ENCODE peak calls at places on chromosome 12, in ten cellular contexts. One of them, this sample, is unnamed.

GRCh38 chr12:56721721-56722120 is 3.4 kb downstream of the NACA start:
- DNase-seq in HAP-1: no peak
- DNase-seq in cardiac muscle cell: no peak
- DNase-seq in GM23248: no peak
- DNase-seq in ovary: no peak
- DNase-seq in upper lobe of right lung: no peak
- DNase-seq in NB4: no peak
- DNase-seq in GM23338: no peak
- DNase-seq in CD4-positive, alpha-beta memory T cell: no peak
- DNase-seq in fibroblast of pulmonary artery: no peak
- DNase-seq in this sample: no peak

GRCh38 chr12:57474862-57475261 is 4.8 kb downstream of the ARHGAP9 start:
- DNase-seq in GM23338: no peak
- DNase-seq in ovary: no peak
- DNase-seq in NB4: no peak
- DNase-seq in upper lobe of right lung: no peak
- DNase-seq in GM23248: no peak
- DNase-seq in cardiac muscle cell: no peak
- DNase-seq in CD4-positive, alpha-beta memory T cell: no peak
- DNase-seq in HAP-1: no peak
- DNase-seq in fibroblast of pulmonary artery: no peak
- DNase-seq in this sample: no peak

GRCh38 chr12:132711169-132711843 is 664 bp downstream of the PGAM5 start:
- DNase-seq in NB4: peak
- DNase-seq in GM23338: peak
- DNase-seq in upper lobe of right lung: peak
- DNase-seq in HAP-1: peak
- DNase-seq in CD4-positive, alpha-beta memory T cell: no peak
- DNase-seq in cardiac muscle cell: no peak
- DNase-seq in GM23248: peak
- DNase-seq in fibroblast of pulmonary artery: peak
- DNase-seq in ovary: no peak
- DNase-seq in this sample: no peak

GRCh38 chr12:130719263-130719892 is 3.3 kb upstream of the RIMBP2 start:
- DNase-seq in cardiac muscle cell: no peak
- DNase-seq in upper lobe of right lung: no peak
- DNase-seq in GM23338: no peak
- DNase-seq in GM23248: no peak
- DNase-seq in CD4-positive, alpha-beta memory T cell: no peak
- DNase-seq in NB4: no peak
- DNase-seq in HAP-1: no peak
- DNase-seq in ovary: no peak
- DNase-seq in fibroblast of pulmonary artery: no peak
- DNase-seq in this sample: no peak

GRCh38 chr12:29961231-29961630 is 177.5 kb upstream of the TMTC1 start:
- DNase-seq in HAP-1: no peak
- DNase-seq in cardiac muscle cell: peak
- DNase-seq in upper lobe of right lung: no peak
- DNase-seq in GM23338: no peak
- DNase-seq in GM23248: peak
- DNase-seq in ovary: no peak
- DNase-seq in NB4: no peak
- DNase-seq in CD4-positive, alpha-beta memory T cell: no peak
- DNase-seq in fibroblast of pulmonary artery: no peak
- DNase-seq in this sample: peak

GRCh38 chr12:34393086-34393820 is 371.0 kb downstream of the ALG10 start:
- DNase-seq in HAP-1: no peak
- DNase-seq in cardiac muscle cell: no peak
- DNase-seq in GM23338: no peak
- DNase-seq in NB4: no peak
- DNase-seq in GM23248: no peak
- DNase-seq in upper lobe of right lung: peak
- DNase-seq in ovary: peak
- DNase-seq in fibroblast of pulmonary artery: no peak
- DNase-seq in CD4-positive, alpha-beta memory T cell: peak
- DNase-seq in this sample: no peak

GRCh38 chr12:102543494-102543893 is 63.1 kb upstream of the IGF1 start:
- DNase-seq in ovary: no peak
- DNase-seq in upper lobe of right lung: no peak
- DNase-seq in GM23338: peak
- DNase-seq in CD4-positive, alpha-beta memory T cell: no peak
- DNase-seq in GM23248: peak
- DNase-seq in HAP-1: no peak
- DNase-seq in fibroblast of pulmonary artery: no peak
- DNase-seq in NB4: peak
- DNase-seq in cardiac muscle cell: no peak
- DNase-seq in this sample: no peak

GRCh38 chr12:121301876-121302275 is 5.4 kb upstream of the CAMKK2 start:
- DNase-seq in GM23248: peak
- DNase-seq in HAP-1: no peak
- DNase-seq in CD4-positive, alpha-beta memory T cell: no peak
- DNase-seq in cardiac muscle cell: no peak
- DNase-seq in upper lobe of right lung: no peak
- DNase-seq in fibroblast of pulmonary artery: no peak
- DNase-seq in NB4: no peak
- DNase-seq in GM23338: no peak
- DNase-seq in ovary: no peak
- DNase-seq in this sample: peak

GRCh38 chr12:105281694-105282049 is 45.7 kb upstream of the APPL2 start:
- DNase-seq in GM23338: peak
- DNase-seq in cardiac muscle cell: no peak
- DNase-seq in ovary: no peak
- DNase-seq in fibroblast of pulmonary artery: no peak
- DNase-seq in CD4-positive, alpha-beta memory T cell: no peak
- DNase-seq in HAP-1: no peak
- DNase-seq in upper lobe of right lung: no peak
- DNase-seq in NB4: no peak
- DNase-seq in GM23248: no peak
- DNase-seq in this sample: no peak

GRCh38 chr12:98719515-98720504 is 74.7 kb downstream of the APAF1 start:
- DNase-seq in ovary: no peak
- DNase-seq in CD4-positive, alpha-beta memory T cell: no peak
- DNase-seq in HAP-1: no peak
- DNase-seq in GM23248: no peak
- DNase-seq in cardiac muscle cell: no peak
- DNase-seq in NB4: no peak
- DNase-seq in GM23338: no peak
- DNase-seq in fibroblast of pulmonary artery: no peak
- DNase-seq in upper lobe of right lung: no peak
- DNase-seq in this sample: no peak

GRCh38 chr12:14111230-14111865 is 129.9 kb upstream of the GRIN2B start:
- DNase-seq in GM23338: peak
- DNase-seq in CD4-positive, alpha-beta memory T cell: no peak
- DNase-seq in cardiac muscle cell: no peak
- DNase-seq in GM23248: no peak
- DNase-seq in NB4: peak
- DNase-seq in HAP-1: peak
- DNase-seq in ovary: no peak
- DNase-seq in fibroblast of pulmonary artery: no peak
- DNase-seq in upper lobe of right lung: no peak
- DNase-seq in this sample: no peak

GRCh38 chr12:112131686-112132085 is 6.3 kb downstream of the TRAFD1 start:
- DNase-seq in upper lobe of right lung: no peak
- DNase-seq in HAP-1: no peak
- DNase-seq in ovary: no peak
- DNase-seq in cardiac muscle cell: no peak
- DNase-seq in CD4-positive, alpha-beta memory T cell: no peak
- DNase-seq in NB4: no peak
- DNase-seq in fibroblast of pulmonary artery: no peak
- DNase-seq in GM23248: peak
- DNase-seq in GM23338: no peak
- DNase-seq in this sample: no peak

DNA sequence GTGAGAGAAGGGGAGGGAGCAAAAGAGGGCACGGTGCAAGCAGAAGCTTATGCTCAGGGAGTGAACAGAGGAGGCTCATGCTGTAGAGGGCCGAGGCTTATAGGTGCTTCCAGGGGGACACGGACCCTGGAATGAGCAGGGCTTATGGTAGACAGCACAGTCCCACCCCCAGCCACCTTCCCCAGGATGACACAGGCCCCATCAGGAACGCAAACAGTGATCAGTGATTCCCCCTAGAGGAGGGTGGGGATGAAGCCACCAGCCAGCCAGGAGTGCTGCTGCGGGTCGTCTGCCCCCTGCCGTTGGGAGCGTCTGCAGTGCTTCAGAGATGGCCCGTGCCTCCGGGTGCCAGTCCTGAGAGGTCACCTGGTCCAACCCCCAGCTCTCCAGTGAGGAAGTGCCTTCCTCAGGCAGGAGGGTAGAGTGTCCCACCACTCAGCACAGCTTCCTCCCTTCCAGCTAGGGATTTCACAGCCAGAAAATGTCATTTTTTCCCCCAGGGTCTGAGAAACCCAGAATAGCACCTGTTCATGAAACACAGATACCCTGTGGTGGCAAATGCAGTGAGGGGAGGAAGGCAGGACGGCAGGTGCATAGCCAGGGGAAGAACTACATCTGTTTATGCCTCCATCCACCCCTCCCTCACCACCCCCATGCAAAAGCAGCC is 60.7 kb downstream of the SLC6A12 start:
- DNase-seq in GM23248: peak
- DNase-seq in ovary: no peak
- DNase-seq in CD4-positive, alpha-beta memory T cell: no peak
- DNase-seq in fibroblast of pulmonary artery: peak
- DNase-seq in HAP-1: peak
- DNase-seq in GM23338: peak
- DNase-seq in NB4: peak
- DNase-seq in cardiac muscle cell: peak
- DNase-seq in upper lobe of right lung: peak
- DNase-seq in this sample: peak
- H3K4me3 ChIP-seq in GM23248: no peak
- H3K4me3 ChIP-seq in ovary: no peak
- H3K4me3 ChIP-seq in CD4-positive, alpha-beta memory T cell: no peak
- H3K4me3 ChIP-seq in fibroblast of pulmonary artery: no peak
- H3K4me3 ChIP-seq in HAP-1: no peak
- H3K4me3 ChIP-seq in GM23338: no peak
- H3K4me3 ChIP-seq in NB4: no peak
- H3K4me3 ChIP-seq in cardiac muscle cell: no peak
- H3K4me3 ChIP-seq in upper lobe of right lung: no peak
- H3K4me3 ChIP-seq in this sample: no peak

GRCh38 chr12:96719671-96720362 is 187.2 kb upstream of the NEDD1 start:
- DNase-seq in NB4: peak
- DNase-seq in upper lobe of right lung: no peak
- DNase-seq in ovary: no peak
- DNase-seq in CD4-positive, alpha-beta memory T cell: no peak
- DNase-seq in cardiac muscle cell: peak
- DNase-seq in GM23338: peak
- DNase-seq in HAP-1: no peak
- DNase-seq in fibroblast of pulmonary artery: peak
- DNase-seq in GM23248: peak
- DNase-seq in this sample: peak
- H3K4me3 ChIP-seq in NB4: peak
- H3K4me3 ChIP-seq in upper lobe of right lung: peak
- H3K4me3 ChIP-seq in ovary: peak
- H3K4me3 ChIP-seq in CD4-positive, alpha-beta memory T cell: peak
- H3K4me3 ChIP-seq in cardiac muscle cell: no peak
- H3K4me3 ChIP-seq in GM23338: no peak
- H3K4me3 ChIP-seq in HAP-1: no peak
- H3K4me3 ChIP-seq in fibroblast of pulmonary artery: peak
- H3K4me3 ChIP-seq in GM23248: peak
- H3K4me3 ChIP-seq in this sample: peak

DNA sequence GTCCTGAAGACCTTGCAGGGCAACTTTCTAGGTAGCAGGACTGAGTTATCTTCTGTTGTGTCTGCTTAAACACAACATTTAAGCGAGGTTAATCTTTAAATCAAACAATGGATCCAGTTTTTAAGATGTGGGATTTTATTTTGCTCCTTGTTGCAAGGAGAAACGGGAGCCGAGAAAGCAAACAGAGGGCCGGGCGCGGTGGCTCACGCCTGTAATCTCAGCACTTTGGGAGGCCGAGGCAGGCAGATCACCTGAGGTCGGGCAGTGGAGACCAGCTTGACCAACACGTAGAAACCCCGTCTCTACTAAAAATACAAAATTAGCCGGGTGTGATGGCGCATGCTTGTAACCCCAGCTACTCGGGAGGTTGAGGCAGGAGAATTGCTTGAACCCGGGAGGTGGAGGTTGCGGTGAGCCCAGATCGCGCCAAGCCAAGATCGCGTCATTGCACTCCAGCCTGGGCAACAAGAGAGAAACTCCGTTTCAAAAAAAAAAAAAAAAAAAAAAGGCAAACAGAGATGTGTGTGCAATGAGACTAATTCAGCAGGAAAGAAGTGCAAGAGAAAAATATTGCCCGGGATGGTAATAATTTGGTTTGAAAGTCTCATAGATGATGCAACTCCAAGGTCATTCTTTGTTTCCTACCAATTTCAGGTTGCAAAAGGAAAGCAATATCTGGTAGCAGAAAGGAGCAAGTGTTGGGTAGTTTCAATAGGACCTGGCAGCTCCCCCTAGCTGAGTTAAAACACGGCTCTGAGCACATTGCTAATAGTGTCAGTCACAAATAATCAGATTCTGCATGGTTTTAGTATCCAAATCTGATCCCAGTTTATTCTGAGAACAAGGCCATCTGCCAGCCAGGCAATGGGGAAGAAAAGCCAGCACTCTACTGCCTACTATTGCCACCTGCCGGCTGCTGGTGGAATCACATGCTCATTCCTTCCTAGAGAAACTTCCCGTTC is 141.4 kb downstream of the PPM1H start:
- DNase-seq in GM23248: peak
- DNase-seq in CD4-positive, alpha-beta memory T cell: peak
- DNase-seq in GM23338: peak
- DNase-seq in cardiac muscle cell: peak
- DNase-seq in HAP-1: peak
- DNase-seq in ovary: peak
- DNase-seq in NB4: peak
- DNase-seq in fibroblast of pulmonary artery: peak
- DNase-seq in upper lobe of right lung: peak
- DNase-seq in this sample: peak
- H3K4me3 ChIP-seq in GM23248: peak
- H3K4me3 ChIP-seq in CD4-positive, alpha-beta memory T cell: no peak
- H3K4me3 ChIP-seq in GM23338: no peak
- H3K4me3 ChIP-seq in cardiac muscle cell: no peak
- H3K4me3 ChIP-seq in HAP-1: no peak
- H3K4me3 ChIP-seq in ovary: no peak
- H3K4me3 ChIP-seq in NB4: no peak
- H3K4me3 ChIP-seq in fibroblast of pulmonary artery: no peak
- H3K4me3 ChIP-seq in upper lobe of right lung: no peak
- H3K4me3 ChIP-seq in this sample: no peak

DNA sequence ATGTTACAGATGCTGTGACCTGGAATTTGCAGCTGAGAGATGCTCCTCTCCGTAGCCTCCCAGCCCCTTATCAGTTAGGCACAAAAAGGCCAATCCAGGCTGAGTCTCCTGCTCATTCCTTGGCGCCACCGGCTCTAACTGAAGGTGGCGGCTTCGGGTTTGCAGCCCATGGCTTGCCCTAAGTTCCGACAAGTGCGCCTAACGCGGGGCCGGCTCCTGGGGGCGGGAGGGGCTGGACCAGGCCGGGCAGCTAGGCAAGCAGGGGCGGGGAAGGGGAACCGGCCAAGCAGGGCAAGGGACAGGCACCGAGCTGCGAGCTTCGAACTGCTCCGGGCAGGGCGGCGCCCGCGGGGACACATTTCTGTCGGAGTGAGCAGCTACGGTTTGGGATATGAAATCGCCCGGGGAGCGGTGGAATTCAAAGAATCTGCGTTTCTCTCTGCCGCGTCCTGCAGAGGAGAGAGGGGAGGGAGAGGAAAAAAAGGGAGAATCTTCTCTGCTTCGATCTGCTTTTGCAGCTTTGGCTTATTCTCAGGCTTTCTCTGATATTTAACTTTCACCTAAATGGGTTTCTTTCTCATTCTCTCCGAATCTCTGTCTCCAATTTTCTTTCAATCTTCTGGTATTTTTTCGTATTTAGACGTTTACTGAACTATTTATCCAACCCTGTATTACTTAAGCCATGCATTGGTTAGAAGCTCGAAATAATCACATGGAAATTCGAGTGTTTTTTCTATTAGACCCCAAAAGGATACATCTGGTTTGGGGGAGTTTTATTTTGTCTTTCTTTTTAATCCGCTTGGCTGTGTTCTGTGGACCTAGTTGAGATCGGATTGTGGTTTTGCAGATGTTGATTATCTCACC is 1.6 kb upstream of the HOXC12 start:
- DNase-seq in GM23248: no peak
- DNase-seq in ovary: no peak
- DNase-seq in fibroblast of pulmonary artery: no peak
- DNase-seq in HAP-1: peak
- DNase-seq in upper lobe of right lung: no peak
- DNase-seq in NB4: no peak
- DNase-seq in GM23338: peak
- DNase-seq in CD4-positive, alpha-beta memory T cell: no peak
- DNase-seq in cardiac muscle cell: no peak
- DNase-seq in this sample: no peak
- H3K4me3 ChIP-seq in GM23248: no peak
- H3K4me3 ChIP-seq in ovary: no peak
- H3K4me3 ChIP-seq in fibroblast of pulmonary artery: no peak
- H3K4me3 ChIP-seq in HAP-1: no peak
- H3K4me3 ChIP-seq in upper lobe of right lung: no peak
- H3K4me3 ChIP-seq in NB4: no peak
- H3K4me3 ChIP-seq in GM23338: peak
- H3K4me3 ChIP-seq in CD4-positive, alpha-beta memory T cell: no peak
- H3K4me3 ChIP-seq in cardiac muscle cell: no peak
- H3K4me3 ChIP-seq in this sample: no peak